ENCODE peak calls at places on chromosomes 13 and 19, in eight cellular contexts. T is endothelial cell, Y is 8988T, E is BJ, H is NCI-H460, I is AG09319, W is EL, F is neural crest cell. K is an unnamed sample.

GRCh38 chr13:26400545-26400944 is 146.6 kb downstream of the CDK8 start:
- DNase-seq in Y (no peak), H (no peak), I (no peak), W (no peak), E (no peak), F (no peak), T (no peak), K (no peak)

GRCh38 chr19:37572203-37572602 is 22.4 kb downstream of the ZNF571 start:
- DNase-seq in W (peak), H (no peak), E (no peak), Y (no peak), I (no peak), F (no peak), T (no peak), K (no peak)

GRCh38 chr13:36788276-36788675 is 30.7 kb upstream of the RFXAP start:
- DNase-seq in I (no peak), W (peak), E (peak), T (no peak), Y (no peak), H (no peak), F (no peak), K (no peak)

GRCh38 chr19:50308991-50309390 is 20.2 kb downstream of the KCNC3 start:
- DNase-seq in F (no peak), I (no peak), H (no peak), Y (no peak), E (no peak), W (no peak), T (no peak), K (no peak)

GRCh38 chr13:69720278-69720983 is 387.2 kb upstream of the ATXN8OS start:
- DNase-seq in F (no peak), Y (no peak), T (no peak), I (no peak), E (no peak), W (no peak), H (no peak), K (peak)

GRCh38 chr13:49597043-49597669 is 11.8 kb upstream of the RCBTB1 start:
- DNase-seq in H (no peak), E (no peak), W (no peak), Y (no peak), F (no peak), I (no peak), T (no peak), K (no peak)

GRCh38 chr13:68056816-68057710 is 826.9 kb upstream of the PCDH9 start:
- DNase-seq in I (no peak), F (no peak), Y (no peak), T (no peak), H (peak), W (no peak), E (no peak), K (no peak)

GRCh38 chr19:4624301-4624700 is 15.0 kb upstream of the TNFAIP8L1 start:
- DNase-seq in E (no peak), W (no peak), Y (no peak), H (no peak), T (no peak), I (no peak), F (no peak), K (no peak)

GRCh38 chr19:42369433-42370067 is 20.5 kb downstream of the CNFN start:
- DNase-seq in E (no peak), I (no peak), T (no peak), W (no peak), H (no peak), Y (no peak), F (no peak), K (no peak)

GRCh38 chr19:17114414-17114831 is 38.8 kb downstream of the MYO9B start:
- DNase-seq in T (no peak), W (no peak), E (no peak), H (no peak), Y (no peak), F (no peak), I (no peak), K (no peak)

GRCh38 chr13:83829800-83830199 is 52.5 kb downstream of the SLITRK1 start:
- DNase-seq in F (no peak), I (no peak), H (no peak), W (no peak), T (no peak), Y (no peak), E (no peak), K (no peak)

GRCh38 chr19:53541971-53542370 is 4.0 kb downstream of the ZNF331 start:
- DNase-seq in T (no peak), Y (no peak), F (no peak), I (no peak), W (no peak), H (no peak), E (no peak), K (no peak)

GRCh38 chr19:42249769-42250168 is 5.2 kb downstream of the ERF start:
- DNase-seq in T (no peak), H (no peak), I (no peak), F (no peak), Y (peak), W (no peak), E (no peak), K (no peak)

GRCh38 chr13:42322806-42323205 is 50.9 kb downstream of the AKAP11 start:
- DNase-seq in W (no peak), H (no peak), E (no peak), T (no peak), F (no peak), I (no peak), Y (no peak), K (no peak)

GRCh38 chr19:33248954-33249613 is 23.4 kb upstream of the SLC7A10 start:
- DNase-seq in W (peak), H (no peak), T (no peak), E (no peak), Y (peak), I (no peak), F (no peak), K (peak)

GRCh38 chr19:40962460-40962961 is 28.6 kb upstream of the CYP2B6 start:
- DNase-seq in F (no peak), Y (no peak), E (peak), H (peak), I (no peak), T (no peak), W (peak), K (no peak)

K was measured in HuH-7.5.